ENCODE peak calls at places on chromosome 4, in six cellular contexts. One of them, this sample, is unnamed.

GRCh38 chr4:1309261-1310010 is 19.7 kb downstream of the MAEA start:
- DNase-seq in fibroblast of the aortic adventitia: peak
- DNase-seq in AG08396: peak
- DNase-seq in stromal cell of bone marrow: peak
- DNase-seq in MCF 10A: peak
- DNase-seq in ovary: peak
- DNase-seq in this sample: peak

GRCh38 chr4:106816501-106816900 is 219.6 kb downstream of the DKK2 start:
- DNase-seq in AG08396: peak
- DNase-seq in stromal cell of bone marrow: no peak
- DNase-seq in MCF 10A: no peak
- DNase-seq in fibroblast of the aortic adventitia: peak
- DNase-seq in ovary: no peak
- DNase-seq in this sample: peak

GRCh38 chr4:135256111-135256510 is 1054.5 kb upstream of the PABPC4L start:
- DNase-seq in fibroblast of the aortic adventitia: peak
- DNase-seq in AG08396: no peak
- DNase-seq in MCF 10A: no peak
- DNase-seq in stromal cell of bone marrow: no peak
- DNase-seq in ovary: no peak
- DNase-seq in this sample: peak

GRCh38 chr4:82523179-82523578 is 38.6 kb downstream of the TMEM150C start:
- DNase-seq in AG08396: no peak
- DNase-seq in ovary: no peak
- DNase-seq in stromal cell of bone marrow: no peak
- DNase-seq in MCF 10A: no peak
- DNase-seq in fibroblast of the aortic adventitia: no peak
- DNase-seq in this sample: no peak

GRCh38 chr4:80104927-80105326 is 31.9 kb upstream of the ANTXR2 start:
- DNase-seq in stromal cell of bone marrow: no peak
- DNase-seq in AG08396: no peak
- DNase-seq in fibroblast of the aortic adventitia: no peak
- DNase-seq in ovary: no peak
- DNase-seq in MCF 10A: no peak
- DNase-seq in this sample: no peak

GRCh38 chr4:173746424-173746823 is 216.4 kb upstream of the HAND2 start:
- DNase-seq in ovary: no peak
- DNase-seq in fibroblast of the aortic adventitia: no peak
- DNase-seq in stromal cell of bone marrow: no peak
- DNase-seq in MCF 10A: no peak
- DNase-seq in AG08396: no peak
- DNase-seq in this sample: no peak

GRCh38 chr4:26912810-26913209 is 52.2 kb downstream of the STIM2 start:
- DNase-seq in fibroblast of the aortic adventitia: no peak
- DNase-seq in ovary: peak
- DNase-seq in stromal cell of bone marrow: no peak
- DNase-seq in MCF 10A: no peak
- DNase-seq in AG08396: no peak
- DNase-seq in this sample: no peak

GRCh38 chr4:81142744-81143143 is 72.3 kb downstream of the PRKG2 start:
- DNase-seq in fibroblast of the aortic adventitia: peak
- DNase-seq in MCF 10A: peak
- DNase-seq in AG08396: peak
- DNase-seq in ovary: no peak
- DNase-seq in stromal cell of bone marrow: peak
- DNase-seq in this sample: no peak

GRCh38 chr4:84338367-84338766 is 160.7 kb downstream of the NKX6-1 start:
- DNase-seq in AG08396: no peak
- DNase-seq in ovary: no peak
- DNase-seq in MCF 10A: no peak
- DNase-seq in fibroblast of the aortic adventitia: no peak
- DNase-seq in stromal cell of bone marrow: no peak
- DNase-seq in this sample: no peak

GRCh38 chr4:106287353-106287969 is 28.5 kb downstream of the TBCK start:
- DNase-seq in fibroblast of the aortic adventitia: peak
- DNase-seq in ovary: no peak
- DNase-seq in AG08396: peak
- DNase-seq in stromal cell of bone marrow: peak
- DNase-seq in MCF 10A: peak
- DNase-seq in this sample: peak

GRCh38 chr4:79395883-79396282 is 12.1 kb downstream of the GK2 start:
- DNase-seq in fibroblast of the aortic adventitia: no peak
- DNase-seq in stromal cell of bone marrow: no peak
- DNase-seq in AG08396: no peak
- DNase-seq in MCF 10A: no peak
- DNase-seq in ovary: no peak
- DNase-seq in this sample: no peak

GRCh38 chr4:87236851-87237250 is 16.4 kb upstream of the KLHL8 start:
- DNase-seq in fibroblast of the aortic adventitia: no peak
- DNase-seq in MCF 10A: peak
- DNase-seq in stromal cell of bone marrow: no peak
- DNase-seq in AG08396: no peak
- DNase-seq in ovary: no peak
- DNase-seq in this sample: no peak

GRCh38 chr4:108006361-108006760 is 16.7 kb downstream of the HADH start:
- DNase-seq in MCF 10A: no peak
- DNase-seq in ovary: no peak
- DNase-seq in AG08396: no peak
- DNase-seq in fibroblast of the aortic adventitia: peak
- DNase-seq in stromal cell of bone marrow: no peak
- DNase-seq in this sample: no peak

GRCh38 chr4:120007171-120007894 is 59.3 kb downstream of the MAD2L1 start:
- DNase-seq in stromal cell of bone marrow: peak
- DNase-seq in MCF 10A: peak
- DNase-seq in AG08396: peak
- DNase-seq in ovary: no peak
- DNase-seq in fibroblast of the aortic adventitia: peak
- DNase-seq in this sample: peak

GRCh38 chr4:147096667-147097604 is 151.3 kb upstream of the TTC29 start:
- DNase-seq in stromal cell of bone marrow: peak
- DNase-seq in AG08396: no peak
- DNase-seq in fibroblast of the aortic adventitia: peak
- DNase-seq in MCF 10A: peak
- DNase-seq in ovary: no peak
- DNase-seq in this sample: peak

GRCh38 chr4:100913685-100914084 is 395.9 kb upstream of the EMCN start:
- DNase-seq in fibroblast of the aortic adventitia: no peak
- DNase-seq in ovary: no peak
- DNase-seq in MCF 10A: no peak
- DNase-seq in stromal cell of bone marrow: no peak
- DNase-seq in AG08396: no peak
- DNase-seq in this sample: no peak

GRCh38 chr4:89266128-89266527 is 41.5 kb downstream of the GPRIN3 start:
- DNase-seq in ovary: no peak
- DNase-seq in AG08396: no peak
- DNase-seq in stromal cell of bone marrow: no peak
- DNase-seq in MCF 10A: no peak
- DNase-seq in fibroblast of the aortic adventitia: no peak
- DNase-seq in this sample: no peak

GRCh38 chr4:180947421-180947820 is 1295.8 kb upstream of the TENM3 start:
- DNase-seq in fibroblast of the aortic adventitia: peak
- DNase-seq in ovary: no peak
- DNase-seq in stromal cell of bone marrow: peak
- DNase-seq in AG08396: no peak
- DNase-seq in MCF 10A: peak
- DNase-seq in this sample: no peak

GRCh38 chr4:41135761-41136160 is 78.6 kb downstream of the APBB2 start:
- DNase-seq in fibroblast of the aortic adventitia: peak
- DNase-seq in AG08396: no peak
- DNase-seq in stromal cell of bone marrow: no peak
- DNase-seq in ovary: no peak
- DNase-seq in MCF 10A: peak
- DNase-seq in this sample: no peak

GRCh38 chr4:140251566-140251965 is 97.6 kb upstream of the MAML3 start:
- DNase-seq in ovary: no peak
- DNase-seq in AG08396: no peak
- DNase-seq in MCF 10A: no peak
- DNase-seq in fibroblast of the aortic adventitia: no peak
- DNase-seq in stromal cell of bone marrow: no peak
- DNase-seq in this sample: no peak

GRCh38 chr4:152528060-152528459 is 7.8 kb downstream of the FBXW7 start:
- DNase-seq in fibroblast of the aortic adventitia: no peak
- DNase-seq in stromal cell of bone marrow: no peak
- DNase-seq in ovary: no peak
- DNase-seq in MCF 10A: no peak
- DNase-seq in AG08396: no peak
- DNase-seq in this sample: no peak

GRCh38 chr4:181845617-181846016 is 397.6 kb upstream of the TENM3 start:
- DNase-seq in AG08396: no peak
- DNase-seq in fibroblast of the aortic adventitia: no peak
- DNase-seq in stromal cell of bone marrow: no peak
- DNase-seq in ovary: no peak
- DNase-seq in MCF 10A: peak
- DNase-seq in this sample: no peak

GRCh38 chr4:163331629-163332360 is 601 bp downstream of the NPY1R start:
- DNase-seq in MCF 10A: peak
- DNase-seq in stromal cell of bone marrow: no peak
- DNase-seq in AG08396: peak
- DNase-seq in fibroblast of the aortic adventitia: peak
- DNase-seq in ovary: peak
- DNase-seq in this sample: no peak

GRCh38 chr4:78659264-78659663 is 107.7 kb downstream of the ANXA3 start:
- DNase-seq in ovary: no peak
- DNase-seq in fibroblast of the aortic adventitia: peak
- DNase-seq in MCF 10A: peak
- DNase-seq in stromal cell of bone marrow: no peak
- DNase-seq in AG08396: no peak
- DNase-seq in this sample: peak

GRCh38 chr4:145307763-145308430 is 127.5 kb upstream of the OTUD4 start:
- DNase-seq in ovary: no peak
- DNase-seq in AG08396: no peak
- DNase-seq in stromal cell of bone marrow: no peak
- DNase-seq in fibroblast of the aortic adventitia: no peak
- DNase-seq in MCF 10A: peak
- DNase-seq in this sample: no peak

GRCh38 chr4:23782778-23783455 is 106.9 kb downstream of the PPARGC1A start:
- DNase-seq in fibroblast of the aortic adventitia: no peak
- DNase-seq in ovary: no peak
- DNase-seq in MCF 10A: no peak
- DNase-seq in stromal cell of bone marrow: no peak
- DNase-seq in AG08396: no peak
- DNase-seq in this sample: no peak

GRCh38 chr4:187020681-187021080 is 297.0 kb upstream of the FAT1 start:
- DNase-seq in stromal cell of bone marrow: no peak
- DNase-seq in MCF 10A: no peak
- DNase-seq in AG08396: no peak
- DNase-seq in fibroblast of the aortic adventitia: no peak
- DNase-seq in ovary: no peak
- DNase-seq in this sample: no peak